ENCODE peak calls at places on chromosome 12, in four cellular contexts. D is neural crest cell, U is skeletal muscle cell, M is RKO. K is an unnamed sample.
A peak's percentile ranks its signal among the peaks of the same experiment; 100 is the strongest.

GRCh38 chr12:72673853-72674252 is 401.7 kb downstream of the TRHDE start:
- DNase-seq in M (no peak), U (no peak), D (no peak), K (no peak)

GRCh38 chr12:45933504-45933903 is 56.9 kb downstream of the SCAF11 start:
- DNase-seq in U (no peak), D (no peak), M (no peak), K (no peak)

GRCh38 chr12:24668563-24668962 is 280.3 kb downstream of the BCAT1 start:
- DNase-seq in M (no peak), D (no peak), U (no peak), K (no peak)

GRCh38 chr12:112234303-112234702 is 108.9 kb downstream of the TRAFD1 start:
- DNase-seq in M (no peak), D (no peak), U (no peak), K (no peak)

GRCh38 chr12:122137229-122137628 is 36.8 kb downstream of the IL31 start:
- DNase-seq in D (no peak), U (no peak), M (no peak), K (no peak)

GRCh38 chr12:6476496-6476895 is 6.0 kb upstream of the VAMP1 start:
- DNase-seq in U (no peak), D (no peak), M (no peak), K (no peak)

GRCh38 chr12:93918262-93918661 is 230.1 kb upstream of the PLXNC1 start:
- DNase-seq in D (no peak), U (no peak), M (peak; percentile 16), K (no peak)

GRCh38 chr12:4228122-4228580 is 45.4 kb upstream of the CCND2 start:
- DNase-seq in D (no peak), M (no peak), U (no peak), K (no peak)

GRCh38 chr12:49984476-49984890 is 11.7 kb downstream of the AQP6 start:
- DNase-seq in M (no peak), D (no peak), U (no peak), K (no peak)

GRCh38 chr12:632102-632696 is 31.0 kb downstream of the NINJ2 start:
- DNase-seq in U (peak; percentile 83), D (no peak), M (peak; percentile 35), K (no peak)

GRCh38 chr12:25585021-25585523 is 32.0 kb upstream of the LMNTD1 start:
- DNase-seq in U (peak; percentile 97), D (no peak), M (no peak), K (no peak)

GRCh38 chr12:119673634-119674033 is 5.7 kb downstream of the PRKAB1 start:
- DNase-seq in U (no peak), M (no peak), D (no peak), K (no peak)

GRCh38 chr12:75488553-75488952 is 8.0 kb downstream of the GLIPR1 start:
- DNase-seq in D (no peak), U (no peak), M (peak; percentile 78), K (no peak)

GRCh38 chr12:91630118-91630517 is 447.5 kb upstream of the DCN start:
- DNase-seq in M (no peak), U (no peak), D (no peak), K (no peak)